ENCODE peak calls at places on chromosomes 2 and 18, in four cellular contexts. D, F, S and C are unnamed samples.

GRCh38 chr18:24023185-24023814 is 8.7 kb downstream of the TTC39C start:
- DNase-seq in D (no peak), F (no peak), S (no peak), C (no peak)

GRCh38 chr2:178999476-178999875 is 50.5 kb downstream of the CCDC141 start:
- DNase-seq in D (no peak), F (no peak), S (no peak), C (no peak)

GRCh38 chr2:151523825-151524224 is 114.1 kb downstream of the RIF1 start:
- DNase-seq in D (peak; percentile 3), F (no peak), S (peak; percentile 44), C (no peak)

GRCh38 chr2:60152226-60152833 is 401.1 kb downstream of the BCL11A start:
- DNase-seq in D (no peak), F (no peak), S (peak; percentile 38), C (no peak)

GRCh38 chr18:79573921-79574491 is 105.6 kb upstream of the CTDP1 start:
- DNase-seq in D (no peak), F (no peak), S (no peak), C (peak; percentile 6)

GRCh38 chr2:240919161-240919781 is 13.1 kb downstream of the CROCC2 start:
- DNase-seq in D (no peak), F (no peak), S (no peak), C (peak; percentile 4)

GRCh38 chr2:200300650-200301314 is 5.7 kb upstream of the SPATS2L start:
- DNase-seq in D (peak; percentile 82), F (no peak), S (peak; percentile 32), C (no peak)

GRCh38 chr2:104447831-104448434 is 406.0 kb upstream of the POU3F3 start:
- DNase-seq in D (no peak), F (no peak), S (no peak), C (no peak)

GRCh38 chr2:33135645-33136044 is 188.9 kb downstream of the LTBP1 start:
- DNase-seq in D (no peak), F (no peak), S (peak; percentile 70), C (no peak)

GRCh38 chr2:96374211-96374951 is 38.8 kb downstream of the NCAPH start:
- DNase-seq in D (peak; percentile 12), F (peak; percentile 72), S (peak; percentile 38), C (peak; percentile 36)

GRCh38 chr2:148546270-148546669 is 98.3 kb upstream of the EPC2 start:
- DNase-seq in D (no peak), F (no peak), S (no peak), C (no peak)

GRCh38 chr2:30277582-30277981 is 46.2 kb downstream of the LBH start:
- DNase-seq in D (no peak), F (no peak), S (no peak), C (no peak)

GRCh38 chr2:223041527-223042109 is 10.4 kb upstream of the KCNE4 start:
- DNase-seq in D (peak; percentile 98), F (peak; percentile 74), S (peak; percentile 99), C (peak; percentile 46)

GRCh38 chr2:214126135-214126534 is 284.7 kb upstream of the VWC2L start:
- DNase-seq in D (peak; percentile 22), F (no peak), S (peak; percentile 35), C (no peak)

GRCh38 chr2:58089081-58089480 is 42.5 kb downstream of the VRK2 start:
- DNase-seq in D (peak; percentile 6), F (no peak), S (peak; percentile 24), C (no peak)

GRCh38 chr18:60873708-60874107 is 459.5 kb upstream of the CDH20 start:
- DNase-seq in D (peak; percentile 10), F (no peak), S (no peak), C (no peak)

GRCh38 chr18:76506974-76507764 is 12.1 kb upstream of the ZNF516 start:
- DNase-seq in D (no peak), F (no peak), S (no peak), C (no peak)

GRCh38 chr2:104332733-104333132 is 521.2 kb upstream of the POU3F3 start:
- DNase-seq in D (peak; percentile 83), F (no peak), S (peak; percentile 7), C (no peak)

GRCh38 chr2:100884145-100884621 is 64.2 kb downstream of the NPAS2 start:
- DNase-seq in D (no peak), F (no peak), S (no peak), C (no peak)

GRCh38 chr18:32289480-32290075 is 99.7 kb downstream of the MEP1B start:
- DNase-seq in D (peak; percentile 33), F (no peak), S (peak; percentile 75), C (peak; percentile 56)

GRCh38 chr2:10932345-10933151 is 20.8 kb downstream of the KCNF1 start:
- DNase-seq in D (no peak), F (no peak), S (no peak), C (no peak)

GRCh38 chr2:240913810-240914644 is 7.9 kb downstream of the CROCC2 start:
- DNase-seq in D (peak; percentile 66), F (no peak), S (peak; percentile 72), C (peak; percentile 54)

GRCh38 chr2:64059270-64059669 is 40.0 kb upstream of the VPS54 start:
- DNase-seq in D (no peak), F (no peak), S (no peak), C (no peak)

GRCh38 chr2:236856856-236857616 is 228.7 kb upstream of the COPS8 start:
- DNase-seq in D (no peak), F (no peak), S (no peak), C (no peak)

GRCh38 chr2:26243643-26244478 is 571 bp downstream of the HADHA start:
- DNase-seq in D (peak; percentile 23), F (no peak), S (peak; percentile 58), C (peak; percentile 35)

GRCh38 chr2:40511661-40512213 is 59.8 kb upstream of the SLC8A1 start:
- DNase-seq in D (peak; percentile 74), F (no peak), S (peak; percentile 82), C (peak; percentile 14)

GRCh38 chr18:76962851-76963250 is 140.5 kb downstream of the ZNF236 start:
- DNase-seq in D (no peak), F (no peak), S (no peak), C (no peak)

GRCh38 chr2:27118525-27119329 is at the start of gene CGREF1:
- DNase-seq in D (no peak), F (no peak), S (peak; percentile 58), C (peak; percentile 32)

GRCh38 chr2:647691-648231 is 29.4 kb downstream of the TMEM18 start:
- DNase-seq in D (no peak), F (no peak), S (no peak), C (no peak)

GRCh38 chr18:76874643-76875389 is 52.5 kb downstream of the ZNF236 start:
- DNase-seq in D (no peak), F (no peak), S (no peak), C (no peak)

GRCh38 chr18:77206676-77207370 is 42.8 kb upstream of the GALR1 start:
- DNase-seq in D (peak; percentile 57), F (no peak), S (peak; percentile 90), C (no peak)

GRCh38 chr18:22628795-22629194 is 211.1 kb upstream of the CTAGE1 start:
- DNase-seq in D (no peak), F (no peak), S (no peak), C (no peak)

GRCh38 chr2:128973566-128973965 is 654.9 kb upstream of the HS6ST1 start:
- DNase-seq in D (no peak), F (no peak), S (no peak), C (no peak)

GRCh38 chr2:160222546-160223281 is 22.6 kb upstream of the ITGB6 start:
- DNase-seq in D (no peak), F (no peak), S (no peak), C (no peak)

GRCh38 chr2:105403241-105403784 is 4.5 kb upstream of the FHL2 start:
- DNase-seq in D (no peak), F (no peak), S (no peak), C (peak; percentile 48)

GRCh38 chr2:178484245-178485041 is 4.2 kb downstream of the PLEKHA3 start:
- DNase-seq in D (peak; percentile 39), F (no peak), S (peak; percentile 63), C (no peak)

GRCh38 chr2:108927936-108928659 is 60.9 kb downstream of the EDAR start:
- DNase-seq in D (peak; percentile 25), F (no peak), S (peak; percentile 79), C (peak; percentile 55)

GRCh38 chr2:38733300-38733971 is 17.7 kb downstream of the SRSF7 start:
- DNase-seq in D (no peak), F (no peak), S (no peak), C (no peak)

GRCh38 chr18:35458677-35459441 is 38.9 kb downstream of the INO80C start:
- DNase-seq in D (peak; percentile 66), F (no peak), S (peak; percentile 52), C (peak; percentile 58)

GRCh38 chr2:78778756-78779510 is 246.6 kb upstream of the REG3G start:
- DNase-seq in D (no peak), F (no peak), S (no peak), C (no peak)

DNA sequence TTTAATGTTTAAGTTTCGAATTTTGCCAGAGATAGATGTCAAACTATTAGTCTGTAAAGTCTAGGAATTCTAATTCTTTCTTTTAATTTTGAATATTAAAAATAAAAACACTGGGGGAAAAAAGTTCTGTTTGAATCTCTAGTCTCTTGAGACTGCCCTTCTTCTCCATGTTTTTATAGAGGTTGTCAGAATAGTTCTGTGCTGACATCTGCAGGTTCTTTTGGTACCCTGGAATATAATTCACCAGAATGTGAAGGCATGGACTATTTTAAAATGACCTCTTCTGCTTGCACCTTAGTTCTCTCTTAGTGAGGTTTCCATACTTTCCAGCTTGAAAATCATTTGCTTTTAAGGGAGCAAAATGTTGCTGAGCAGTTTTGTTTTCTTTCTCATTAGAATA is 121.0 kb upstream of the MSTN start:
- DNase-seq in D (no peak), F (no peak), S (no peak), C (no peak)
- H3K27ac ChIP-seq in D (no peak overlapping the region), F (no peak overlapping the region), S (no peak overlapping the region), C (peak overlapping the region; percentile 89)

GRCh38 chr2:85034158-85034557 is 63.2 kb downstream of the KCMF1 start:
- DNase-seq in D (no peak), F (no peak), S (no peak), C (no peak)
- H3K27ac ChIP-seq in D (no peak overlapping the region), F (no peak overlapping the region), S (no peak overlapping the region), C (no peak overlapping the region)

GRCh38 chr18:68557183-68557582 is 157.7 kb downstream of the TMX3 start:
- DNase-seq in D (no peak), F (no peak), S (no peak), C (no peak)
- H3K27ac ChIP-seq in D (no peak overlapping the region), F (no peak overlapping the region), S (no peak overlapping the region), C (no peak overlapping the region)

DNA sequence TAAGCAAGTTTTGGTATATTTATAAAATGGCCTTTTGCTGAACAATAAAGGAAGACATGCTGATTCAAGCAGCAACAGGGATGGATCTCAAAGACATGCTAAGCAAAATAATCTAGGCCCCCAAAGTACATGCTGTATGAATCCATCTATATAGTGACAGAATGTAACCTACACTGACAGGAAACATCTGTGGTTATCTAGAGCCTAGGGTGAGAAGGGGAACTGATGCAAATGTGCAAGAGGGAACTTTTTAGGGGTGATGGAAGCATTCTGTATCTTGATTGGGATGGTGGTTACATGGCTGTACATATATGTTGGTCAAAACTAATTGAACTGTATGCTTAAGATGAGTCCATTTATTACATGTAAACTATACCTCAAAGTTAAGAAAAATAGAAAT is 24.2 kb downstream of the CNRIP1 start:
- DNase-seq in D (no peak), F (no peak), S (no peak), C (no peak)
- H3K27ac ChIP-seq in D (no peak overlapping the region), F (no peak overlapping the region), S (no peak overlapping the region), C (no peak overlapping the region)

DNA sequence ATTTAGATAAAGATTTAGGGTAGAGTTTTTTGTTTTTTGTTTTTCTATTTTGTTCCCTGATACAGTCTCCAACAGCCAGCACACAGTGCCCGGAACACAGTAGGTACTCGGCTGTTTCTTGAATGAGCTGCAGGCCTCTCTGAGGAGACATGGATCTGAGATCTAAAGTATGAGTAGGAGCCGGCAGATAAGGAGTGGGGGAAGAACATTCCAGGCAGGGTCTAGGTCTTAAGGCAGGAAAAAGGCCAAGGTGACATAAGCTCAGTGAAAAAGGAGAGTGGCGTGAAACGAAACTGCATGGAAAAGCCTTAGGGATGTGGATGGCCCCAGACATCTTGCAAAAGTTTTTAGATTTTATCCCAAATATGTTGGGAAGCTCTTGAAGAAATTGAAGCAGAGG is 94.4 kb downstream of the ITGB1BP1 start:
- DNase-seq in D (no peak), F (no peak), S (no peak), C (no peak)
- H3K27ac ChIP-seq in D (no peak overlapping the region), F (peak overlapping the region; percentile 35), S (no peak overlapping the region), C (peak overlapping the region; percentile 49)